ENCODE peak calls at places on chromosomes 6 and 20, in six cellular contexts. F is progenitor cell of endocrine pancreas, D is mucosa of descending colon, M is mesothelial cell of epicardium, N is fibroblast of lung, T is fibroblast of the aortic adventitia. Q is an unnamed sample.

GRCh38 chr6:150250826-150251225 is 108.0 kb downstream of the PPP1R14C start:
- DNase-seq in F (no peak), D (no peak), M (no peak), N (peak), T (peak), Q (no peak)

GRCh38 chr6:32176476-32177181 is 745 bp upstream of the AGPAT1 start:
- DNase-seq in F (no peak), D (no peak), M (no peak), N (peak), T (peak), Q (no peak)

GRCh38 chr6:116278853-116279231 is 888 bp downstream of the TSPYL1 start:
- DNase-seq in F (no peak), D (no peak), M (no peak), N (peak), T (peak), Q (no peak)

GRCh38 chr6:131116755-131117360 is 18.4 kb upstream of the AKAP7 start:
- DNase-seq in F (no peak), D (no peak), M (no peak), N (peak), T (peak), Q (no peak)

GRCh38 chr6:125906158-125906998 is 50.2 kb upstream of the HINT3 start:
- DNase-seq in F (no peak), D (peak), M (no peak), N (peak), T (peak), Q (peak)

GRCh38 chr6:52672422-52673025 is 1.6 kb downstream of the TMEM14A start:
- DNase-seq in F (no peak), D (no peak), M (no peak), N (no peak), T (no peak), Q (no peak)

GRCh38 chr20:56422131-56422823 is 10.2 kb downstream of the CASS4 start:
- DNase-seq in F (no peak), D (no peak), M (no peak), N (peak), T (peak), Q (no peak)

GRCh38 chr6:99349620-99350141 is at the start of gene FAXC:
- DNase-seq in F (peak), D (peak), M (peak), N (peak), T (no peak), Q (no peak)

GRCh38 chr6:83873869-83874268 is 14.4 kb downstream of the CYB5R4 start:
- DNase-seq in F (no peak), D (no peak), M (no peak), N (no peak), T (no peak), Q (no peak)

GRCh38 chr20:50313223-50313820 is 122.7 kb downstream of the CEBPB start:
- DNase-seq in F (no peak), D (no peak), M (no peak), N (peak), T (no peak), Q (no peak)

GRCh38 chr6:72855471-72855870 is 233.6 kb downstream of the KCNQ5 start:
- DNase-seq in F (no peak), D (no peak), M (no peak), N (no peak), T (no peak), Q (no peak)

GRCh38 chr20:18977441-18977840 is 163.9 kb downstream of the SCP2D1 start:
- DNase-seq in F (no peak), D (no peak), M (no peak), N (no peak), T (no peak), Q (no peak)

GRCh38 chr20:528923-529594 is 14.5 kb downstream of the CSNK2A1 start:
- DNase-seq in F (no peak), D (no peak), M (no peak), N (peak), T (peak), Q (no peak)

GRCh38 chr6:148624025-148624424 is 122.8 kb upstream of the UST start:
- DNase-seq in F (no peak), D (no peak), M (no peak), N (peak), T (no peak), Q (no peak)

GRCh38 chr6:31597006-31597405 is 4.2 kb upstream of the NCR3 start:
- DNase-seq in F (no peak), D (no peak), M (no peak), N (peak), T (no peak), Q (no peak)

GRCh38 chr20:9353916-9354276 is 160.5 kb upstream of the LAMP5 start:
- DNase-seq in F (no peak), D (no peak), M (no peak), N (peak), T (peak), Q (no peak)

GRCh38 chr20:22771706-22772105 is 187.3 kb upstream of the FOXA2 start:
- DNase-seq in F (no peak), D (no peak), M (no peak), N (no peak), T (no peak), Q (no peak)

GRCh38 chr6:121356575-121356974 is 22.3 kb upstream of the TBC1D32 start:
- DNase-seq in F (no peak), D (no peak), M (no peak), N (no peak), T (no peak), Q (no peak)

GRCh38 chr6:139587469-139587868 is 213.0 kb upstream of the CITED2 start:
- DNase-seq in F (no peak), D (no peak), M (no peak), N (peak), T (peak), Q (no peak)

GRCh38 chr6:135540207-135540877 is 42.8 kb upstream of the AHI1 start:
- DNase-seq in F (no peak), D (no peak), M (no peak), N (peak), T (peak), Q (no peak)

GRCh38 chr20:37821691-37822655 is 81.0 kb upstream of the VSTM2L start:
- DNase-seq in F (no peak), D (no peak), M (no peak), N (peak), T (peak), Q (no peak)

GRCh38 chr6:134810402-134810801 is 139.5 kb downstream of the ALDH8A1 start:
- DNase-seq in F (no peak), D (no peak), M (no peak), N (peak), T (no peak), Q (no peak)

GRCh38 chr6:152189736-152190135 is 382.3 kb downstream of the ESR1 start:
- DNase-seq in F (no peak), D (no peak), M (no peak), N (no peak), T (peak), Q (no peak)

GRCh38 chr20:38674178-38675133 is 49.8 kb upstream of the SLC32A1 start:
- DNase-seq in F (peak), D (peak), M (peak), N (peak), T (peak), Q (peak)

GRCh38 chr20:59393142-59393541 is 92.7 kb downstream of the EDN3 start:
- DNase-seq in F (no peak), D (no peak), M (no peak), N (no peak), T (no peak), Q (no peak)

GRCh38 chr6:85403331-85404015 is 46.4 kb upstream of the NT5E start:
- DNase-seq in F (no peak), D (no peak), M (no peak), N (peak), T (peak), Q (no peak)

GRCh38 chr6:16334671-16335070 is 96.3 kb downstream of the GMPR start:
- DNase-seq in F (no peak), D (no peak), M (no peak), N (peak), T (peak), Q (no peak)

GRCh38 chr6:129623008-129623732 is 86.8 kb downstream of the ARHGAP18 start:
- DNase-seq in F (no peak), D (no peak), M (no peak), N (no peak), T (no peak), Q (no peak)

GRCh38 chr6:129624488-129624887 is 85.5 kb downstream of the ARHGAP18 start:
- DNase-seq in F (no peak), D (no peak), M (no peak), N (no peak), T (no peak), Q (no peak)

GRCh38 chr6:129620234-129620610 is 89.8 kb downstream of the ARHGAP18 start:
- DNase-seq in F (no peak), D (no peak), M (no peak), N (no peak), T (no peak), Q (no peak)

GRCh38 chr6:129619579-129620233 is 90.3 kb downstream of the ARHGAP18 start:
- DNase-seq in F (no peak), D (no peak), M (no peak), N (no peak), T (no peak), Q (no peak)

GRCh38 chr6:129621252-129621651 is 88.7 kb downstream of the ARHGAP18 start:
- DNase-seq in F (no peak), D (peak), M (no peak), N (no peak), T (no peak), Q (no peak)
- TF ChIP-seq CTCF in F (peak), D (no peak), M (no peak), N (peak), T (peak), Q (no peak)

GRCh38 chr6:167142433-167142761 is 15.4 kb downstream of the GPR31 start:
- DNase-seq in F (no peak), D (no peak), M (no peak), N (no peak), T (no peak), Q (no peak)
- TF ChIP-seq CTCF in F (no peak), D (no peak), M (no peak), N (no peak), T (no peak), Q (no peak)

GRCh38 chr6:145137425-145137824 is 597.9 kb downstream of the EPM2A start:
- DNase-seq in F (no peak), D (no peak), M (no peak), N (peak), T (peak), Q (no peak)
- TF ChIP-seq CTCF in F (peak), D (no peak), M (no peak), N (peak), T (peak), Q (no peak)

GRCh38 chr6:154995241-154996162 is at the start of gene TIAM2:
- DNase-seq in F (peak), D (peak), M (peak), N (no peak), T (no peak), Q (peak)
- TF ChIP-seq CTCF in F (peak), D (no peak), M (no peak), N (no peak), T (no peak), Q (no peak)

Q was measured in activated B cell treated with CpG ODN at 0.5 μM for 24 hours.